ENCODE peak calls at places on chromosomes 1 and 21, in seven cellular contexts. One of them, this sample, is unnamed.

GRCh38 chr21:44817914-44818635 is at the start of gene SUMO3:
- DNase-seq in astrocyte of the spinal cord: peak; percentile 73
- DNase-seq in activated CD4-positive, alpha-beta T cell treated with anti-CD3 and anti-CD28 coated beads, Interleukin-2, amount 50 U/mL, for 1 hour: peak; percentile 81
- DNase-seq in NCI-H510A treated with DMSO at 0.1 percent for 48 hours: peak; percentile 24
- DNase-seq in GDM1: peak; percentile 84
- DNase-seq in ELR: peak; percentile 83
- DNase-seq in amygdala: peak; percentile 78
- DNase-seq in this sample: peak; percentile 51

GRCh38 chr1:3370856-3371703 is 83.4 kb upstream of the ARHGEF16 start:
- DNase-seq in NCI-H510A treated with DMSO at 0.1 percent for 48 hours: no peak
- DNase-seq in amygdala: no peak
- DNase-seq in ELR: no peak
- DNase-seq in astrocyte of the spinal cord: no peak
- DNase-seq in activated CD4-positive, alpha-beta T cell treated with anti-CD3 and anti-CD28 coated beads, Interleukin-2, amount 50 U/mL, for 1 hour: no peak
- DNase-seq in GDM1: no peak
- DNase-seq in this sample: no peak

GRCh38 chr1:234154320-234155251 is 218.7 kb upstream of the COA6 start:
- DNase-seq in activated CD4-positive, alpha-beta T cell treated with anti-CD3 and anti-CD28 coated beads, Interleukin-2, amount 50 U/mL, for 1 hour: no peak
- DNase-seq in amygdala: no peak
- DNase-seq in GDM1: no peak
- DNase-seq in NCI-H510A treated with DMSO at 0.1 percent for 48 hours: peak; percentile 61
- DNase-seq in astrocyte of the spinal cord: peak; percentile 84
- DNase-seq in ELR: peak; percentile 92
- DNase-seq in this sample: peak; percentile 68

GRCh38 chr1:53949651-53950050 is 3.5 kb downstream of the LRRC42 start:
- DNase-seq in GDM1: no peak
- DNase-seq in ELR: no peak
- DNase-seq in astrocyte of the spinal cord: no peak
- DNase-seq in amygdala: no peak
- DNase-seq in NCI-H510A treated with DMSO at 0.1 percent for 48 hours: peak; percentile 68
- DNase-seq in activated CD4-positive, alpha-beta T cell treated with anti-CD3 and anti-CD28 coated beads, Interleukin-2, amount 50 U/mL, for 1 hour: no peak
- DNase-seq in this sample: no peak

GRCh38 chr21:34807146-34807880 is 138.5 kb downstream of the CLIC6 start:
- DNase-seq in amygdala: no peak
- DNase-seq in astrocyte of the spinal cord: peak; percentile 96
- DNase-seq in GDM1: no peak
- DNase-seq in activated CD4-positive, alpha-beta T cell treated with anti-CD3 and anti-CD28 coated beads, Interleukin-2, amount 50 U/mL, for 1 hour: peak; percentile 51
- DNase-seq in NCI-H510A treated with DMSO at 0.1 percent for 48 hours: no peak
- DNase-seq in ELR: peak; percentile 98
- DNase-seq in this sample: no peak

GRCh38 chr1:9942399-9942938 is 722 bp downstream of the LZIC start:
- DNase-seq in GDM1: no peak
- DNase-seq in astrocyte of the spinal cord: peak; percentile 68
- DNase-seq in ELR: peak; percentile 74
- DNase-seq in activated CD4-positive, alpha-beta T cell treated with anti-CD3 and anti-CD28 coated beads, Interleukin-2, amount 50 U/mL, for 1 hour: no peak
- DNase-seq in amygdala: no peak
- DNase-seq in NCI-H510A treated with DMSO at 0.1 percent for 48 hours: peak; percentile 96
- DNase-seq in this sample: peak; percentile 58

GRCh38 chr1:225445644-225446297 is 17.9 kb upstream of the LBR start:
- DNase-seq in NCI-H510A treated with DMSO at 0.1 percent for 48 hours: no peak
- DNase-seq in GDM1: no peak
- DNase-seq in ELR: no peak
- DNase-seq in activated CD4-positive, alpha-beta T cell treated with anti-CD3 and anti-CD28 coated beads, Interleukin-2, amount 50 U/mL, for 1 hour: no peak
- DNase-seq in astrocyte of the spinal cord: no peak
- DNase-seq in amygdala: no peak
- DNase-seq in this sample: no peak

GRCh38 chr21:44542716-44543115 is 2.7 kb upstream of the KRTAP10-1 start:
- DNase-seq in ELR: no peak
- DNase-seq in amygdala: no peak
- DNase-seq in activated CD4-positive, alpha-beta T cell treated with anti-CD3 and anti-CD28 coated beads, Interleukin-2, amount 50 U/mL, for 1 hour: no peak
- DNase-seq in NCI-H510A treated with DMSO at 0.1 percent for 48 hours: no peak
- DNase-seq in astrocyte of the spinal cord: no peak
- DNase-seq in GDM1: no peak
- DNase-seq in this sample: no peak

GRCh38 chr1:93021539-93022134 is 57.4 kb upstream of the MTF2 start:
- DNase-seq in NCI-H510A treated with DMSO at 0.1 percent for 48 hours: peak; percentile 90
- DNase-seq in ELR: peak; percentile 66
- DNase-seq in amygdala: no peak
- DNase-seq in astrocyte of the spinal cord: peak; percentile 44
- DNase-seq in GDM1: peak; percentile 7
- DNase-seq in activated CD4-positive, alpha-beta T cell treated with anti-CD3 and anti-CD28 coated beads, Interleukin-2, amount 50 U/mL, for 1 hour: no peak
- DNase-seq in this sample: peak; percentile 42

GRCh38 chr1:9996624-9997582 is at the start of gene RBP7:
- DNase-seq in GDM1: no peak
- DNase-seq in NCI-H510A treated with DMSO at 0.1 percent for 48 hours: peak; percentile 78
- DNase-seq in astrocyte of the spinal cord: no peak
- DNase-seq in amygdala: peak; percentile 40
- DNase-seq in ELR: peak; percentile 35
- DNase-seq in activated CD4-positive, alpha-beta T cell treated with anti-CD3 and anti-CD28 coated beads, Interleukin-2, amount 50 U/mL, for 1 hour: peak; percentile 7
- DNase-seq in this sample: no peak